ENCODE peak calls at places on chromosomes 4 and X, in four cellular contexts. D is heart left ventricle, Z is IMR-90, K is Peyer's patch. R is an unnamed sample. For H3K27me3, the result is how much of the 10 kb centered on the place peaks cover.

GRCh38 chrX:68710870-68711576 is 63.6 kb downstream of the STARD8 start:
- DNase-seq in D (peak), Z (peak), K (peak), R (peak)

GRCh38 chr4:138114434-138114833 is 127.7 kb downstream of the SLC7A11 start:
- DNase-seq in D (no peak), Z (peak), K (no peak), R (no peak)

GRCh38 chr4:124206779-124207605 is 505.5 kb downstream of the ANKRD50 start:
- DNase-seq in D (no peak), Z (peak), K (no peak), R (peak)

GRCh38 chr4:63663870-63664269 is 745.4 kb downstream of the TECRL start:
- DNase-seq in D (no peak), Z (no peak), K (no peak), R (no peak)

GRCh38 chr4:138037716-138038115 is 204.4 kb downstream of the SLC7A11 start:
- DNase-seq in D (no peak), Z (peak), K (no peak), R (no peak)

GRCh38 chr4:6764976-6765620 is 17.4 kb upstream of the KIAA0232 start:
- DNase-seq in D (no peak), Z (no peak), K (no peak), R (no peak)

GRCh38 chr4:72418458-72418857 is 150.6 kb downstream of the ADAMTS3 start:
- DNase-seq in D (peak), Z (peak), K (no peak), R (peak)

GRCh38 chrX:97751735-97752134 is 868.0 kb downstream of the RPA4 start:
- DNase-seq in D (no peak), Z (no peak), K (no peak), R (no peak)

GRCh38 chr4:7787681-7788141 is 151.9 kb downstream of the AFAP1 start:
- DNase-seq in D (no peak), Z (no peak), K (no peak), R (no peak)

GRCh38 chr4:189022441-189023035 is 883.3 kb downstream of the TRIML1 start:
- DNase-seq in D (no peak), Z (peak), K (no peak), R (no peak)

GRCh38 chrX:486325-486724 is 99.6 kb upstream of the PPP2R3B start:
- DNase-seq in D (no peak), Z (no peak), K (no peak), R (no peak)

GRCh38 chrX:135513140-135513535 is 7.3 kb upstream of the INTS6L start:
- DNase-seq in D (no peak), Z (no peak), K (no peak), R (no peak)

GRCh38 chr4:57499786-57500185 is 389.6 kb upstream of the IGFBP7 start:
- DNase-seq in D (no peak), Z (no peak), K (no peak), R (no peak)

GRCh38 chrX:69285881-69286545 is 120.8 kb upstream of the PJA1 start:
- DNase-seq in D (peak), Z (no peak), K (peak), R (peak)

GRCh38 chr4:3408793-3409330 is 32.9 kb upstream of the HGFAC start:
- DNase-seq in D (no peak), Z (no peak), K (peak), R (no peak)

GRCh38 chr4:184503869-184504300 is 29.5 kb upstream of the IRF2 start:
- DNase-seq in D (no peak), Z (peak), K (no peak), R (peak)

GRCh38 chr4:66906314-66906713 is 639.0 kb downstream of the CENPC start:
- DNase-seq in D (no peak), Z (no peak), K (no peak), R (no peak)

GRCh38 chr4:3073158-3074077 is 920 bp downstream of the HTT-AS start:
- DNase-seq in D (no peak), Z (no peak), K (peak), R (no peak)

GRCh38 chr4:183996868-183997267 is 91.8 kb downstream of the STOX2 start:
- DNase-seq in D (no peak), Z (peak), K (no peak), R (no peak)

GRCh38 chr4:154124539-154125255 is 335.8 kb upstream of the SFRP2 start:
- DNase-seq in D (no peak), Z (peak), K (no peak), R (no peak)

GRCh38 chr4:169315530-169316306 is 45.0 kb upstream of the SH3RF1 start:
- DNase-seq in D (no peak), Z (peak), K (no peak), R (no peak)

GRCh38 chr4:5656415-5656814 is 51.9 kb downstream of the EVC2 start:
- DNase-seq in D (no peak), Z (no peak), K (no peak), R (no peak)

GRCh38 chr4:110826656-110827055 is 203.8 kb upstream of the PITX2 start:
- DNase-seq in D (no peak), Z (no peak), K (no peak), R (no peak)

GRCh38 chr4:76688737-76689078 is 209.2 kb downstream of the SOWAHB start:
- DNase-seq in D (no peak), Z (peak), K (no peak), R (no peak)

GRCh38 chr4:61984260-61984909 is 784.3 kb downstream of the ADGRL3 start:
- DNase-seq in D (no peak), Z (no peak), K (no peak), R (no peak)

GRCh38 chr4:32789026-32789608 is 2068.9 kb downstream of the PCDH7 start:
- DNase-seq in D (no peak), Z (no peak), K (no peak), R (no peak)

GRCh38 chr4:139617702-139618490 is 47.7 kb upstream of the MGST2 start:
- DNase-seq in D (no peak), Z (no peak), K (no peak), R (no peak)

GRCh38 chr4:77636902-77637301 is 31.3 kb downstream of the CXCL13 start:
- DNase-seq in D (no peak), Z (peak), K (peak), R (peak)

GRCh38 chrX:22634081-22634480 is 361.4 kb downstream of the CBLL2 start:
- DNase-seq in D (no peak), Z (peak), K (no peak), R (no peak)

GRCh38 chrX:149648932-149649331 is 17.3 kb upstream of the TMEM185A start:
- DNase-seq in D (no peak), Z (no peak), K (no peak), R (no peak)

GRCh38 chr4:185358514-185359433 is 37.0 kb downstream of the LRP2BP start:
- DNase-seq in D (no peak), Z (peak), K (no peak), R (no peak)

GRCh38 chr4:154658680-154659402 is 46.4 kb upstream of the FGG start:
- DNase-seq in D (no peak), Z (no peak), K (no peak), R (peak)

GRCh38 chrX:10175317-10175871 is 18.6 kb downstream of the CLCN4 start:
- DNase-seq in D (no peak), Z (peak), K (no peak), R (no peak)

GRCh38 chr4:3725936-3726895 is 40.0 kb upstream of the ADRA2C start:
- DNase-seq in D (no peak), Z (no peak), K (no peak), R (no peak)

GRCh38 chr4:41013746-41014145 is 200.6 kb downstream of the APBB2 start:
- DNase-seq in D (no peak), Z (no peak), K (no peak), R (no peak)

DNA sequence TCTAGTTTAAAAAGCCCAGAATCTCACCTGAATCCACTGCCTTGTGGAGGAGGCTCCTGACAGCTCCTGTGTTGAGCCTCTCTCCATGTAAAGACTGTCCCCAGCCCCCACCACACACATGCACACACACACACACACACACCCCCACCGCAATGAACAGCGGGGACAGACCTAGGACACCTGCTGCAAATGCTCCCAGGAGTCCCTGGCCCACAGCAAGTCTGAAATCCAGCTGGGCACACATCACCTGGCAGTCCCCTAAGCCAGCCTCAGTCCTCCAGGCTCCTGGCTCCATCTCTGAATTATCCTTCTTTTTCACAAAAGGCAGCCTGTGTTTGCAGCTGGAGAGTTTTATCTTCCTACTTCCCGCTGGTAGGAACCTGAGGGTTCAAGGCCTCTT is 6.6 kb upstream of the FAM53A start:
- DNase-seq in D (no peak), Z (no peak), K (no peak), R (no peak)
- TF ChIP-seq POLR2A in D (no peak), Z (no peak), K (no peak), R (no peak)

GRCh38 chr4:54505362-54505761 is 152.4 kb upstream of the KIT start:
- DNase-seq in D (no peak), Z (no peak), K (no peak), R (no peak)
- H3K27me3 ChIP-seq in D (under half), Z (under half), K (under half), R (under half)

GRCh38 chr4:88308587-88308986 is 24.2 kb upstream of the PPM1K start:
- DNase-seq in D (no peak), Z (no peak), K (no peak), R (no peak)
- H3K27ac ChIP-seq in D (no peak), Z (no peak), K (no peak), R (no peak)

DNA sequence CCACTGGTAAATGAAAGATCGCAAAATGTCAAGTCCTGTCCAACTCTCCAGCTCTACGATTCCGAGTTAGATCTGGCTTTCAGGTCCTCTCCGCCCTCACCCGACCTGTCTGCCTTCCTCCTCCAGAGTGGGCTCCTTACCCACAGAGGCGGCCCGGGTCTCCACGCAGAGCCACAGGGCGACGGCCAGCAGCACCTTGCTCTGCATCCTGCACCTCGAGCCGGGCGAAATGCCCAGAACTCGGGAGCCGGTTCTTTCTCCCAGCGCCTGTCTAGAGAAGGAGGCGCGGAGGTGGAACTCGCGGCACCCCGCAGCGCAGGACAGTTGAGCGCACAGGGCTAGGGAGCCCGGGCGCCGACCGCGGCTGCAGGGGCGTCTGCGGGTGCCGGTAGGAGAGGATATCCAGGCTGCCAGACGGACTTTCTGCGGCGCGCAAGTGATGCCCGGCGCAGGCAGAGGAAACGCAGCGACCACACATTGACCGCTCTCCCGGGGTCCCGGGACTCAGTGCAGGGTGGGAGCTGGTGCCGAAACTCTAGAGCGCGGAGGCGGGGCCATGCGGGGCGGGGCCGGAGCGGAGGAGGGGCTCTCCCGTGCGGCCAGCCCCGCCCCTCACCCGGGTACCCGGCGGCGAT is at the start of gene KDR:
- DNase-seq in D (peak), Z (no peak), K (no peak), R (no peak)
- TF ChIP-seq POLR2A in D (no peak), Z (no peak), K (no peak), R (no peak)

GRCh38 chrX:53317365-53318069 is 36.1 kb upstream of the IQSEC2 start:
- DNase-seq in D (peak), Z (peak), K (peak), R (peak)
- H3K27me3 ChIP-seq in D (under half), Z (under half), K (under half), R (under half)

GRCh38 chrX:53093748-53094583 is at the start of gene KANTR:
- DNase-seq in D (peak), Z (peak), K (peak), R (peak)

GRCh38 chrX:53095796-53096195 is 1.9 kb downstream of the KANTR start:
- DNase-seq in D (no peak), Z (no peak), K (no peak), R (no peak)

GRCh38 chrX:53093177-53093655 is 726 bp upstream of the KANTR start:
- DNase-seq in D (peak), Z (peak), K (peak), R (peak)

GRCh38 chrX:53091354-53091753 is 2.6 kb upstream of the KANTR start:
- DNase-seq in D (no peak), Z (no peak), K (no peak), R (no peak)

GRCh38 chrX:53094584-53094908 is 604 bp downstream of the KANTR start:
- DNase-seq in D (no peak), Z (no peak), K (no peak), R (no peak)
- H3K27ac ChIP-seq in D (no peak), Z (peak), K (peak), R (peak)

GRCh38 chrX:48539345-48540014 is at the start of gene TBC1D25:
- DNase-seq in D (peak), Z (peak), K (peak), R (peak)
- TF ChIP-seq POLR2A in D (no peak), Z (peak), K (peak), R (peak)

DNA sequence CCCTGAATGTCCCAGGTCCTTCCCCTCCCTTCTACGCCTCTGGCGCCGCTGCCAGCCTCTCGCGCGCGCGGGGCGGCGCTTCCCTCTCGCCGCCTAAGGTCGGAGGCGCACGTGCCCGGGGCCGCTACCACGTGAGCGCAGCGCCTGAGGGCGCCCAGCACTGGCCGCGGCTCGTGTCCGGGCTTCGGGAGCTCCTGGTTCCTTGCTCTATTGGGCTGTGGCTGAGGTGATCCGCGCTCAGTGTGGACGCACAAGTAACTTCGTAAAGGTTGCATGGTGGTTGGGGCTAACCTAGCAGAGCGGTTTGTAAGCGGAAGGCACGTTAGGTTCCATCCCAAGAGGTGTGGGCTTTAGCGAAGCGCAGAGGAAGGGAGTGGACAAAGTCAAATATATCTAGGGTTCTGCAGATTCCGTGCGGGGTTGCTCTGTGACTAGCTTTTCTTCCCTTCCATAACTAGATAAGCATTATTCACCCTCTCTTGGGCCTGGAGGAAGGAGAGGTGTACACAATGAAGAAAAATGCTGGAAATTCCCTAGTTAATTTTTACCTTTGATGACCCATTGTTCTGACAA is 1.8 kb downstream of the TLL1 start:
- DNase-seq in D (peak), Z (no peak), K (peak), R (peak)
- H3K27me3 ChIP-seq in D (under half), Z (under half), K (under half), R (under half)

R was measured in body of pancreas.